ENCODE peak calls at places on chromosomes 11 and 22, in five cellular contexts. W, B, Y, Z and L are unnamed samples.

GRCh38 chr11:10556590-10556989 is 11.9 kb downstream of the LYVE1 start:
- DNase-seq in W (no peak), B (no peak), Y (no peak), Z (no peak), L (no peak)

GRCh38 chr11:93727985-93728791 is 13.1 kb downstream of the TAF1D start:
- DNase-seq in W (no peak), B (no peak), Y (no peak), Z (no peak), L (no peak)

GRCh38 chr11:69770525-69770924 is 4.6 kb downstream of the FGF4 start:
- DNase-seq in W (no peak), B (no peak), Y (no peak), Z (no peak), L (no peak)

GRCh38 chr22:43921361-43921760 is 2.2 kb upstream of the PNPLA3 start:
- DNase-seq in W (no peak), B (no peak), Y (no peak), Z (no peak), L (no peak)

GRCh38 chr22:45878051-45878764 is 98.8 kb downstream of the WNT7B start:
- DNase-seq in W (peak; percentile 42), B (no peak), Y (no peak), Z (no peak), L (peak; percentile 18)

GRCh38 chr22:38756631-38757463 is 1.0 kb upstream of the SUN2 start:
- DNase-seq in W (peak; percentile 63), B (no peak), Y (no peak), Z (peak; percentile 37), L (no peak)

GRCh38 chr11:796565-797299 is 1.3 kb downstream of the SLC25A22 start:
- DNase-seq in W (no peak), B (no peak), Y (no peak), Z (no peak), L (no peak)

GRCh38 chr11:101993172-101993571 is 54.1 kb upstream of the CFAP300 start:
- DNase-seq in W (no peak), B (no peak), Y (no peak), Z (no peak), L (no peak)

GRCh38 chr22:21064917-21065864 is 19.4 kb downstream of the LRRC74B start:
- DNase-seq in W (no peak), B (no peak), Y (no peak), Z (no peak), L (no peak)

GRCh38 chr22:30992565-30992964 is 23.5 kb downstream of the TUG1 start:
- DNase-seq in W (no peak), B (no peak), Y (no peak), Z (no peak), L (no peak)

GRCh38 chr22:29311468-29312217 is 3.9 kb downstream of the RASL10A start:
- DNase-seq in W (no peak), B (no peak), Y (no peak), Z (no peak), L (no peak)

GRCh38 chr11:65448418-65449196 is 26.0 kb downstream of the NEAT1 start:
- DNase-seq in W (no peak), B (no peak), Y (peak; percentile 26), Z (no peak), L (no peak)

GRCh38 chr11:66340596-66341501 is 4.1 kb downstream of the BRMS1 start:
- DNase-seq in W (no peak), B (no peak), Y (no peak), Z (no peak), L (no peak)

GRCh38 chr11:27427183-27427980 is 45.2 kb downstream of the LGR4 start:
- DNase-seq in W (peak; percentile 17), B (no peak), Y (peak; percentile 43), Z (no peak), L (no peak)

GRCh38 chr11:65351511-65351910 is 3.0 kb upstream of the TIGD3 start:
- DNase-seq in W (no peak), B (no peak), Y (no peak), Z (no peak), L (no peak)

GRCh38 chr11:45872513-45873356 is 12.7 kb upstream of the MAPK8IP1 start:
- DNase-seq in W (peak; percentile 58), B (no peak), Y (peak; percentile 39), Z (peak; percentile 13), L (peak; percentile 51)

GRCh38 chr22:49930596-49931412 is 12.4 kb downstream of the CRELD2 start:
- DNase-seq in W (peak; percentile 8), B (no peak), Y (peak; percentile 87), Z (peak; percentile 54), L (no peak)

GRCh38 chr11:19910931-19911330 is 198.3 kb downstream of the NAV2 start:
- DNase-seq in W (peak; percentile 28), B (no peak), Y (no peak), Z (no peak), L (no peak)

GRCh38 chr22:48486163-48486957 is 1341.3 kb downstream of the BRD1 start:
- DNase-seq in W (no peak), B (no peak), Y (no peak), Z (no peak), L (no peak)

GRCh38 chr11:127649958-127650357 is 649.4 kb upstream of the KIRREL3 start:
- DNase-seq in W (no peak), B (no peak), Y (no peak), Z (no peak), L (no peak)

GRCh38 chr22:26681395-26681821 is 24.0 kb downstream of the MIAT start:
- DNase-seq in W (no peak), B (no peak), Y (no peak), Z (no peak), L (no peak)

GRCh38 chr22:27669798-27670599 is 131.6 kb downstream of the MN1 start:
- DNase-seq in W (no peak), B (no peak), Y (no peak), Z (no peak), L (no peak)

GRCh38 chr11:118618115-118618990 is 10.9 kb downstream of the PHLDB1 start:
- DNase-seq in W (no peak), B (no peak), Y (peak; percentile 44), Z (no peak), L (no peak)

GRCh38 chr11:70233511-70233919 is 30.4 kb downstream of the FADD start:
- DNase-seq in W (no peak), B (no peak), Y (peak; percentile 41), Z (no peak), L (no peak)

GRCh38 chr11:69352715-69353325 is 58.9 kb downstream of the MYEOV start:
- DNase-seq in W (peak; percentile 33), B (no peak), Y (peak; percentile 23), Z (peak; percentile 37), L (no peak)

GRCh38 chr11:75189911-75190310 is 39.0 kb downstream of the SLCO2B1 start:
- DNase-seq in W (no peak), B (no peak), Y (no peak), Z (no peak), L (no peak)

GRCh38 chr11:88345408-88345807 is 7.9 kb upstream of the CTSC start:
- DNase-seq in W (no peak), B (no peak), Y (no peak), Z (no peak), L (no peak)

GRCh38 chr22:28111501-28111900 is 192.4 kb upstream of the PITPNB start:
- DNase-seq in W (no peak), B (no peak), Y (no peak), Z (no peak), L (no peak)

GRCh38 chr22:30922151-30922611 is 46.4 kb downstream of the MORC2 start:
- DNase-seq in W (no peak), B (peak; percentile 58), Y (peak; percentile 55), Z (peak; percentile 75), L (no peak)

GRCh38 chr22:46309526-46310085 is 12.9 kb downstream of the GTSE1 start:
- DNase-seq in W (no peak), B (no peak), Y (no peak), Z (no peak), L (no peak)

GRCh38 chr22:48806227-48806781 is 1021.4 kb downstream of the BRD1 start:
- DNase-seq in W (no peak), B (no peak), Y (no peak), Z (no peak), L (no peak)

GRCh38 chr22:50274311-50274710 is 4.1 kb upstream of the MAPK11 start:
- DNase-seq in W (no peak), B (peak; percentile 27), Y (peak; percentile 66), Z (peak; percentile 44), L (no peak)

GRCh38 chr11:65861533-65862183 is 1.4 kb downstream of the MUS81 start:
- DNase-seq in W (no peak), B (no peak), Y (no peak), Z (no peak), L (no peak)

GRCh38 chr11:31340903-31341572 is 28.5 kb downstream of the DCDC1 start:
- DNase-seq in W (peak; percentile 17), B (no peak), Y (no peak), Z (no peak), L (no peak)

GRCh38 chr11:1153105-1153950 is 4.4 kb upstream of the MUC5AC start:
- DNase-seq in W (peak; percentile 6), B (no peak), Y (no peak), Z (no peak), L (peak; percentile 34)

GRCh38 chr11:16846305-16846704 is 107.9 kb downstream of the C11orf58 start:
- DNase-seq in W (no peak), B (no peak), Y (no peak), Z (no peak), L (no peak)

GRCh38 chr22:30802202-30803166 is 107.8 kb downstream of the OSBP2 start:
- DNase-seq in W (peak; percentile 62), B (peak; percentile 27), Y (peak; percentile 90), Z (peak; percentile 66), L (peak; percentile 92)

GRCh38 chr11:57978686-57979531 is 44.8 kb upstream of the OR9Q1 start:
- DNase-seq in W (no peak), B (no peak), Y (no peak), Z (no peak), L (no peak)